ENCODE peak calls at places on chromosomes 12 and 14, in six cellular contexts. T, M, S, F, L and C are unnamed samples.
A peak's percentile ranks its signal among the peaks of the same experiment; 100 is the strongest.

GRCh38 chr12:45794422-45794821 is 64.9 kb downstream of the ARID2 start:
- DNase-seq in T (no peak), M (no peak), S (no peak), F (no peak), L (no peak), C (no peak)

GRCh38 chr14:48726080-48726642 is 860.0 kb downstream of the RPS29 start:
- DNase-seq in T (no peak), M (no peak), S (no peak), F (peak; percentile 1), L (no peak), C (no peak)

GRCh38 chr14:22572562-22573058 is 16.4 kb downstream of the DAD1 start:
- DNase-seq in T (no peak), M (no peak), S (no peak), F (peak; percentile 79), L (no peak), C (no peak)

GRCh38 chr12:58801986-58802385 is 118.3 kb downstream of the LRIG3 start:
- DNase-seq in T (no peak), M (no peak), S (no peak), F (no peak), L (no peak), C (no peak)

GRCh38 chr12:31227401-31227981 is 98.5 kb downstream of the SINHCAF start:
- DNase-seq in T (no peak), M (no peak), S (no peak), F (no peak), L (no peak), C (no peak)

GRCh38 chr14:76717508-76717907 is 43.8 kb upstream of the VASH1 start:
- DNase-seq in T (no peak), M (no peak), S (no peak), F (no peak), L (no peak), C (no peak)

GRCh38 chr12:52280796-52281560 is 6.5 kb downstream of the KRT86 start:
- DNase-seq in T (no peak), M (peak; percentile 100), S (peak; percentile 97), F (peak; percentile 98), L (no peak), C (no peak)

GRCh38 chr14:96383445-96383844 is 8.5 kb upstream of the AK7 start:
- DNase-seq in T (no peak), M (no peak), S (no peak), F (peak; percentile 21), L (no peak), C (no peak)

GRCh38 chr12:80509781-80510556 is 65.9 kb downstream of the PTPRQ start:
- DNase-seq in T (no peak), M (no peak), S (no peak), F (peak; percentile 71), L (no peak), C (no peak)

GRCh38 chr14:51089278-51089677 is 5.6 kb downstream of the TRIM9 start:
- DNase-seq in T (no peak), M (no peak), S (no peak), F (no peak), L (no peak), C (no peak)

GRCh38 chr14:37172024-37172869 is at the start of gene SLC25A21:
- DNase-seq in T (peak; percentile 93), M (peak; percentile 72), S (peak; percentile 79), F (peak; percentile 81), L (peak; percentile 56), C (no peak)

GRCh38 chr12:46446645-46447044 is 74.1 kb upstream of the SLC38A2 start:
- DNase-seq in T (no peak), M (no peak), S (no peak), F (peak; percentile 50), L (no peak), C (no peak)

GRCh38 chr12:15689751-15690191 is 99.4 kb downstream of the EPS8 start:
- DNase-seq in T (no peak), M (peak; percentile 29), S (no peak), F (peak; percentile 15), L (no peak), C (no peak)

GRCh38 chr12:5171701-5172100 is 128.0 kb downstream of the KCNA5 start:
- DNase-seq in T (peak; percentile 23), M (peak; percentile 63), S (no peak), F (peak; percentile 34), L (no peak), C (no peak)

GRCh38 chr14:92670177-92670576 is 78.2 kb downstream of the LGMN start:
- DNase-seq in T (no peak), M (no peak), S (no peak), F (peak; percentile 74), L (no peak), C (no peak)